ENCODE peak calls at places on chromosomes 12 and 14, in nine cellular contexts. One of them, this sample, is unnamed.

GRCh38 chr12:107545737-107546363 is 139.7 kb upstream of the PWP1 start:
- DNase-seq in stimulated activated CD8-positive, alpha-beta memory T cell treated with anti-CD3 and anti-CD28 coated beads, Interleukin-2, amount 100 ng/mL, for 48 hours: no peak
- DNase-seq in lung: no peak
- DNase-seq in HS-5: no peak
- DNase-seq in A549: no peak
- DNase-seq in CMK: no peak
- DNase-seq in stimulated activated CD4-positive, alpha-beta T cell treated with anti-CD3 and anti-CD28 coated beads, Interleukin-1b, Interleukin-23, amount 100 ng/mL, for 4 hours: no peak
- DNase-seq in M059J: no peak
- DNase-seq in ELF-1: no peak
- DNase-seq in this sample: no peak

GRCh38 chr12:124621296-124621660 is 53.9 kb upstream of the NCOR2 start:
- DNase-seq in stimulated activated CD8-positive, alpha-beta memory T cell treated with anti-CD3 and anti-CD28 coated beads, Interleukin-2, amount 100 ng/mL, for 48 hours: no peak
- DNase-seq in lung: peak
- DNase-seq in HS-5: no peak
- DNase-seq in A549: no peak
- DNase-seq in CMK: no peak
- DNase-seq in stimulated activated CD4-positive, alpha-beta T cell treated with anti-CD3 and anti-CD28 coated beads, Interleukin-1b, Interleukin-23, amount 100 ng/mL, for 4 hours: no peak
- DNase-seq in M059J: peak
- DNase-seq in ELF-1: no peak
- DNase-seq in this sample: no peak

GRCh38 chr14:69093551-69094421 is 59.1 kb downstream of the DCAF5 start:
- DNase-seq in stimulated activated CD8-positive, alpha-beta memory T cell treated with anti-CD3 and anti-CD28 coated beads, Interleukin-2, amount 100 ng/mL, for 48 hours: no peak
- DNase-seq in lung: no peak
- DNase-seq in HS-5: no peak
- DNase-seq in A549: no peak
- DNase-seq in CMK: no peak
- DNase-seq in stimulated activated CD4-positive, alpha-beta T cell treated with anti-CD3 and anti-CD28 coated beads, Interleukin-1b, Interleukin-23, amount 100 ng/mL, for 4 hours: no peak
- DNase-seq in M059J: peak
- DNase-seq in ELF-1: peak
- DNase-seq in this sample: no peak

GRCh38 chr14:79369359-79370332 is 841.7 kb downstream of the DIO2 start:
- DNase-seq in stimulated activated CD8-positive, alpha-beta memory T cell treated with anti-CD3 and anti-CD28 coated beads, Interleukin-2, amount 100 ng/mL, for 48 hours: no peak
- DNase-seq in lung: no peak
- DNase-seq in HS-5: peak
- DNase-seq in A549: peak
- DNase-seq in CMK: no peak
- DNase-seq in stimulated activated CD4-positive, alpha-beta T cell treated with anti-CD3 and anti-CD28 coated beads, Interleukin-1b, Interleukin-23, amount 100 ng/mL, for 4 hours: no peak
- DNase-seq in M059J: peak
- DNase-seq in ELF-1: no peak
- DNase-seq in this sample: no peak

GRCh38 chr12:65594373-65594772 is 229.9 kb upstream of the HMGA2 start:
- DNase-seq in stimulated activated CD8-positive, alpha-beta memory T cell treated with anti-CD3 and anti-CD28 coated beads, Interleukin-2, amount 100 ng/mL, for 48 hours: no peak
- DNase-seq in lung: no peak
- DNase-seq in HS-5: no peak
- DNase-seq in A549: no peak
- DNase-seq in CMK: no peak
- DNase-seq in stimulated activated CD4-positive, alpha-beta T cell treated with anti-CD3 and anti-CD28 coated beads, Interleukin-1b, Interleukin-23, amount 100 ng/mL, for 4 hours: no peak
- DNase-seq in M059J: no peak
- DNase-seq in ELF-1: peak
- DNase-seq in this sample: no peak

GRCh38 chr14:98259881-98260280 is 1012.1 kb downstream of the BCL11B start:
- DNase-seq in stimulated activated CD8-positive, alpha-beta memory T cell treated with anti-CD3 and anti-CD28 coated beads, Interleukin-2, amount 100 ng/mL, for 48 hours: no peak
- DNase-seq in lung: no peak
- DNase-seq in HS-5: no peak
- DNase-seq in A549: no peak
- DNase-seq in CMK: no peak
- DNase-seq in stimulated activated CD4-positive, alpha-beta T cell treated with anti-CD3 and anti-CD28 coated beads, Interleukin-1b, Interleukin-23, amount 100 ng/mL, for 4 hours: no peak
- DNase-seq in M059J: no peak
- DNase-seq in ELF-1: no peak
- DNase-seq in this sample: no peak

GRCh38 chr12:68538722-68539614 is 71.7 kb upstream of the RAP1B start:
- DNase-seq in stimulated activated CD8-positive, alpha-beta memory T cell treated with anti-CD3 and anti-CD28 coated beads, Interleukin-2, amount 100 ng/mL, for 48 hours: peak
- DNase-seq in lung: peak
- DNase-seq in HS-5: no peak
- DNase-seq in A549: no peak
- DNase-seq in CMK: peak
- DNase-seq in stimulated activated CD4-positive, alpha-beta T cell treated with anti-CD3 and anti-CD28 coated beads, Interleukin-1b, Interleukin-23, amount 100 ng/mL, for 4 hours: peak
- DNase-seq in M059J: peak
- DNase-seq in ELF-1: peak
- DNase-seq in this sample: no peak

GRCh38 chr12:102119674-102120563 is at the start of the genes NUP37 and PARPBP:
- DNase-seq in stimulated activated CD8-positive, alpha-beta memory T cell treated with anti-CD3 and anti-CD28 coated beads, Interleukin-2, amount 100 ng/mL, for 48 hours: peak
- DNase-seq in lung: peak
- DNase-seq in HS-5: peak
- DNase-seq in A549: peak
- DNase-seq in CMK: peak
- DNase-seq in stimulated activated CD4-positive, alpha-beta T cell treated with anti-CD3 and anti-CD28 coated beads, Interleukin-1b, Interleukin-23, amount 100 ng/mL, for 4 hours: peak
- DNase-seq in M059J: peak
- DNase-seq in ELF-1: peak
- DNase-seq in this sample: peak

GRCh38 chr12:67663121-67663520 is 14.6 kb downstream of the DYRK2 start:
- DNase-seq in stimulated activated CD8-positive, alpha-beta memory T cell treated with anti-CD3 and anti-CD28 coated beads, Interleukin-2, amount 100 ng/mL, for 48 hours: no peak
- DNase-seq in lung: no peak
- DNase-seq in HS-5: peak
- DNase-seq in A549: no peak
- DNase-seq in CMK: no peak
- DNase-seq in stimulated activated CD4-positive, alpha-beta T cell treated with anti-CD3 and anti-CD28 coated beads, Interleukin-1b, Interleukin-23, amount 100 ng/mL, for 4 hours: no peak
- DNase-seq in M059J: peak
- DNase-seq in ELF-1: no peak
- DNase-seq in this sample: no peak

GRCh38 chr14:94132285-94132887 is 3.0 kb upstream of the IFI27L2 start:
- DNase-seq in stimulated activated CD8-positive, alpha-beta memory T cell treated with anti-CD3 and anti-CD28 coated beads, Interleukin-2, amount 100 ng/mL, for 48 hours: no peak
- DNase-seq in lung: peak
- DNase-seq in HS-5: peak
- DNase-seq in A549: peak
- DNase-seq in CMK: peak
- DNase-seq in stimulated activated CD4-positive, alpha-beta T cell treated with anti-CD3 and anti-CD28 coated beads, Interleukin-1b, Interleukin-23, amount 100 ng/mL, for 4 hours: peak
- DNase-seq in M059J: peak
- DNase-seq in ELF-1: peak
- DNase-seq in this sample: peak

GRCh38 chr14:52977798-52978197 is 26.9 kb upstream of the FERMT2 start:
- DNase-seq in stimulated activated CD8-positive, alpha-beta memory T cell treated with anti-CD3 and anti-CD28 coated beads, Interleukin-2, amount 100 ng/mL, for 48 hours: no peak
- DNase-seq in lung: no peak
- DNase-seq in HS-5: no peak
- DNase-seq in A549: no peak
- DNase-seq in CMK: no peak
- DNase-seq in stimulated activated CD4-positive, alpha-beta T cell treated with anti-CD3 and anti-CD28 coated beads, Interleukin-1b, Interleukin-23, amount 100 ng/mL, for 4 hours: no peak
- DNase-seq in M059J: no peak
- DNase-seq in ELF-1: no peak
- DNase-seq in this sample: no peak

This sample was measured in NAMALWA.